ENCODE peak calls at places on chromosomes 2 and 18, in five cellular contexts. C, T, D, A and X are unnamed samples.

GRCh38 chr2:239787651-239788050 is 237.5 kb downstream of the NDUFA10 start:
- DNase-seq in C (no peak), T (no peak), D (no peak), A (no peak), X (no peak)

GRCh38 chr2:219045937-219046550 is 4.7 kb upstream of the CFAP65 start:
- DNase-seq in C (peak), T (no peak), D (peak), A (peak), X (peak)

GRCh38 chr2:224444011-224444410 is 42.1 kb upstream of the FAM124B start:
- DNase-seq in C (no peak), T (no peak), D (no peak), A (no peak), X (no peak)

GRCh38 chr2:62209427-62209991 is 13.6 kb downstream of the B3GNT2 start:
- DNase-seq in C (no peak), T (no peak), D (no peak), A (no peak), X (no peak)

GRCh38 chr2:231710751-231711676 is 2.7 kb downstream of the PTMA start:
- DNase-seq in C (peak), T (peak), D (peak), A (no peak), X (peak)

GRCh38 chr2:160257742-160258577 is 57.9 kb upstream of the ITGB6 start:
- DNase-seq in C (peak), T (no peak), D (no peak), A (no peak), X (no peak)

GRCh38 chr2:218347172-218347571 is 9.5 kb upstream of the CATIP start:
- DNase-seq in C (no peak), T (no peak), D (no peak), A (no peak), X (no peak)

GRCh38 chr2:54559593-54560145 is 103.5 kb downstream of the SPTBN1 start:
- DNase-seq in C (peak), T (no peak), D (no peak), A (peak), X (peak)

GRCh38 chr18:74496508-74497307 is 545 bp downstream of the CNDP2 start:
- DNase-seq in C (peak), T (peak), D (peak), A (peak), X (peak)

GRCh38 chr18:74512321-74513053 is 16.3 kb downstream of the CNDP2 start:
- DNase-seq in C (no peak), T (no peak), D (no peak), A (no peak), X (peak)

GRCh38 chr18:26545737-26546136 is 2.6 kb downstream of the KCTD1 start:
- DNase-seq in C (no peak), T (no peak), D (no peak), A (no peak), X (no peak)

GRCh38 chr2:231193216-231193615 is 5.2 kb upstream of the ARMC9 start:
- DNase-seq in C (no peak), T (no peak), D (no peak), A (no peak), X (no peak)